ENCODE peak calls at places on chromosome 15, in five cellular contexts. I is T-helper 1 cell, L is stomach, D is activated T-helper 1 cell treated with Interleukin-2 at 50 U/mL for 16 hours, F is cardiac fibroblast. M is an unnamed sample.

GRCh38 chr15:47888721-47889120 is 171.4 kb downstream of the SEMA6D start:
- DNase-seq in I (no peak), L (no peak), D (no peak), F (no peak), M (no peak)

GRCh38 chr15:53115563-53115962 is 325.4 kb upstream of the ONECUT1 start:
- DNase-seq in I (no peak), L (no peak), D (no peak), F (no peak), M (no peak)

GRCh38 chr15:45048784-45049631 is 26.0 kb downstream of the SORD start:
- DNase-seq in I (no peak), L (no peak), D (no peak), F (peak; percentile 87), M (no peak)

GRCh38 chr15:43266834-43267233 is at the start of gene TGM5:
- DNase-seq in I (no peak), L (no peak), D (no peak), F (no peak), M (peak; percentile 60)

GRCh38 chr15:40054746-40055575 is 16.0 kb upstream of the SRP14 start:
- DNase-seq in I (no peak), L (peak; percentile 84), D (no peak), F (no peak), M (peak; percentile 51)

GRCh38 chr15:43505723-43506122 is 11.7 kb upstream of the MAP1A start:
- DNase-seq in I (no peak), L (no peak), D (no peak), F (peak; percentile 60), M (no peak)

GRCh38 chr15:60994842-60995495 is 234.1 kb downstream of the RORA start:
- DNase-seq in I (no peak), L (no peak), D (no peak), F (no peak), M (no peak)

GRCh38 chr15:39336926-39337325 is 244.0 kb upstream of the THBS1 start:
- DNase-seq in I (no peak), L (no peak), D (no peak), F (peak; percentile 28), M (no peak)

GRCh38 chr15:45587861-45588170 is 637 bp downstream of the BLOC1S6 start:
- DNase-seq in I (no peak), L (no peak), D (no peak), F (no peak), M (no peak)

GRCh38 chr15:23753248-23753647 is 66.1 kb upstream of the NDN start:
- DNase-seq in I (no peak), L (no peak), D (no peak), F (no peak), M (no peak)

GRCh38 chr15:100999369-100999768 is 80.2 kb downstream of the LRRK1 start:
- DNase-seq in I (no peak), L (no peak), D (no peak), F (no peak), M (no peak)

GRCh38 chr15:37015025-37015424 is 85.3 kb downstream of the MEIS2 start:
- DNase-seq in I (no peak), L (no peak), D (no peak), F (peak; percentile 75), M (no peak)

GRCh38 chr15:88664151-88664778 is 25.4 kb downstream of the ISG20 start:
- DNase-seq in I (peak; percentile 27), L (peak; percentile 43), D (no peak), F (peak; percentile 45), M (peak; percentile 20)